ENCODE peak calls at places on chromosomes 4 and X, in seven cellular contexts. One of them, this sample, is unnamed.

GRCh38 chr4:54737421-54737820 is 79.7 kb downstream of the KIT start:
- DNase-seq in HepG2: no peak
- DNase-seq in K562: no peak
- DNase-seq in GM12878: no peak
- DNase-seq in H1: no peak
- DNase-seq in SK-N-SH: no peak
- DNase-seq in HCT116: no peak
- DNase-seq in this sample: no peak

GRCh38 chr4:102295153-102295862 is 50.0 kb downstream of the SLC39A8 start:
- DNase-seq in HepG2: no peak
- DNase-seq in GM12878: no peak
- DNase-seq in SK-N-SH: no peak
- DNase-seq in H1: no peak
- DNase-seq in HCT116: no peak
- DNase-seq in K562: no peak
- DNase-seq in this sample: no peak

GRCh38 chr4:121155893-121156292 is 8.2 kb downstream of the TNIP3 start:
- DNase-seq in SK-N-SH: peak; percentile 4
- DNase-seq in H1: no peak
- DNase-seq in HepG2: no peak
- DNase-seq in HCT116: no peak
- DNase-seq in K562: no peak
- DNase-seq in GM12878: no peak
- DNase-seq in this sample: no peak

GRCh38 chr4:40325406-40326019 is 9.6 kb upstream of the CHRNA9 start:
- DNase-seq in K562: peak; percentile 76
- DNase-seq in SK-N-SH: peak; percentile 67
- DNase-seq in GM12878: no peak
- DNase-seq in H1: no peak
- DNase-seq in HCT116: peak; percentile 58
- DNase-seq in HepG2: peak; percentile 54
- DNase-seq in this sample: peak; percentile 66

GRCh38 chr4:40413396-40413795 is 78.3 kb downstream of the CHRNA9 start:
- DNase-seq in GM12878: no peak
- DNase-seq in HepG2: no peak
- DNase-seq in H1: no peak
- DNase-seq in K562: no peak
- DNase-seq in HCT116: no peak
- DNase-seq in SK-N-SH: no peak
- DNase-seq in this sample: no peak

GRCh38 chr4:814312-814850 is 11.5 kb downstream of the CPLX1 start:
- DNase-seq in GM12878: no peak
- DNase-seq in SK-N-SH: no peak
- DNase-seq in K562: no peak
- DNase-seq in HCT116: no peak
- DNase-seq in H1: no peak
- DNase-seq in HepG2: no peak
- DNase-seq in this sample: no peak

GRCh38 chrX:119343856-119344255 is 55.3 kb upstream of the SLC25A43 start:
- DNase-seq in K562: no peak
- DNase-seq in HCT116: no peak
- DNase-seq in GM12878: no peak
- DNase-seq in H1: no peak
- DNase-seq in SK-N-SH: no peak
- DNase-seq in HepG2: no peak
- DNase-seq in this sample: peak; percentile 7

GRCh38 chr4:153467154-153467896 is 1.2 kb downstream of the TMEM131L start:
- DNase-seq in HepG2: peak; percentile 52
- DNase-seq in GM12878: peak; percentile 88
- DNase-seq in H1: peak; percentile 79
- DNase-seq in SK-N-SH: peak; percentile 54
- DNase-seq in K562: peak; percentile 66
- DNase-seq in HCT116: peak; percentile 39
- DNase-seq in this sample: peak; percentile 80

GRCh38 chr4:32700838-32701237 is 1980.7 kb downstream of the PCDH7 start:
- DNase-seq in HepG2: peak; percentile 81
- DNase-seq in GM12878: no peak
- DNase-seq in HCT116: no peak
- DNase-seq in H1: no peak
- DNase-seq in K562: no peak
- DNase-seq in SK-N-SH: no peak
- DNase-seq in this sample: no peak
- TF ChIP-seq JUND in HepG2: no peak
- TF ChIP-seq JUND in GM12878: no peak
- TF ChIP-seq JUND in HCT116: no peak
- TF ChIP-seq JUND in H1: no peak
- TF ChIP-seq JUND in K562: no peak
- TF ChIP-seq JUND in SK-N-SH: no peak
- TF ChIP-seq JUND in this sample: no peak

GRCh38 chr4:173801876-173802713 is 272.1 kb upstream of the HAND2 start:
- DNase-seq in HCT116: no peak
- DNase-seq in K562: no peak
- DNase-seq in HepG2: no peak
- DNase-seq in GM12878: no peak
- DNase-seq in SK-N-SH: no peak
- DNase-seq in H1: no peak
- DNase-seq in this sample: no peak

GRCh38 chr4:173805884-173806283 is 275.9 kb upstream of the HAND2 start:
- DNase-seq in SK-N-SH: no peak
- DNase-seq in K562: no peak
- DNase-seq in HCT116: no peak
- DNase-seq in H1: no peak
- DNase-seq in GM12878: no peak
- DNase-seq in HepG2: no peak
- DNase-seq in this sample: no peak

GRCh38 chr4:173801361-173801760 is 271.3 kb upstream of the HAND2 start:
- DNase-seq in K562: no peak
- DNase-seq in SK-N-SH: no peak
- DNase-seq in H1: no peak
- DNase-seq in GM12878: no peak
- DNase-seq in HepG2: no peak
- DNase-seq in HCT116: no peak
- DNase-seq in this sample: no peak

GRCh38 chr4:173802714-173803022 is 272.6 kb upstream of the HAND2 start:
- DNase-seq in HCT116: no peak
- DNase-seq in SK-N-SH: no peak
- DNase-seq in GM12878: no peak
- DNase-seq in H1: no peak
- DNase-seq in HepG2: no peak
- DNase-seq in K562: no peak
- DNase-seq in this sample: no peak

GRCh38 chr4:173807347-173807746 is 277.3 kb upstream of the HAND2 start:
- DNase-seq in H1: no peak
- DNase-seq in GM12878: no peak
- DNase-seq in HepG2: no peak
- DNase-seq in K562: no peak
- DNase-seq in SK-N-SH: no peak
- DNase-seq in HCT116: no peak
- DNase-seq in this sample: no peak
- TF ChIP-seq JUND in H1: no peak
- TF ChIP-seq JUND in GM12878: no peak
- TF ChIP-seq JUND in HepG2: no peak
- TF ChIP-seq JUND in K562: no peak
- TF ChIP-seq JUND in SK-N-SH: no peak
- TF ChIP-seq JUND in HCT116: no peak
- TF ChIP-seq JUND in this sample: no peak

GRCh38 chr4:95068818-95069478 is 311.2 kb downstream of the BMPR1B start:
- DNase-seq in HCT116: no peak
- DNase-seq in HepG2: no peak
- DNase-seq in GM12878: no peak
- DNase-seq in K562: no peak
- DNase-seq in H1: no peak
- DNase-seq in SK-N-SH: no peak
- DNase-seq in this sample: no peak

GRCh38 chr4:95068401-95068800 is 310.6 kb downstream of the BMPR1B start:
- DNase-seq in K562: no peak
- DNase-seq in HepG2: no peak
- DNase-seq in SK-N-SH: no peak
- DNase-seq in GM12878: no peak
- DNase-seq in H1: no peak
- DNase-seq in HCT116: no peak
- DNase-seq in this sample: no peak

GRCh38 chr4:95061220-95061619 is 303.5 kb downstream of the BMPR1B start:
- DNase-seq in H1: no peak
- DNase-seq in K562: no peak
- DNase-seq in HepG2: no peak
- DNase-seq in HCT116: no peak
- DNase-seq in SK-N-SH: no peak
- DNase-seq in GM12878: no peak
- DNase-seq in this sample: no peak

DNA sequence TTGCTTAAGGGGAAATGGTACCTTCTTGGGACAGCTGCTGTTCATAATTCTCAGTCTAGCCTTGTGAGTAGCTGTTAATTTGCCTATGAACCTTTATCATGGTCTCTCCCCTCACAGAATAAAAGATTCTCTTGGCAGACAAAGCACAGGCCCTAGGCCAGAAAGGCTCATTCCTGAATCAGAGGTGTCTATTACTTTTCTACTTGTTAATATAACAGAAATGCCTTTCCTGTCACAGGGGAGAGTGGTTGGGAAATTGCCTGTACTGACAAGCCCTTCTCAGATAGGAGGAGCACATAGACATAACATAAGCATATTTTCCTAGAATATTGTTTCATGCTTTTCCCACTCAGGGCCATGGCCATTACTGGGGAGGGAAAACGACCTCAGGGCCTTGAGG is 308.3 kb downstream of the BMPR1B start:
- DNase-seq in H1: no peak
- DNase-seq in HCT116: no peak
- DNase-seq in K562: no peak
- DNase-seq in HepG2: no peak
- DNase-seq in SK-N-SH: no peak
- DNase-seq in GM12878: no peak
- DNase-seq in this sample: no peak
- TF ChIP-seq JUND in H1: no peak
- TF ChIP-seq JUND in HCT116: no peak
- TF ChIP-seq JUND in K562: no peak
- TF ChIP-seq JUND in HepG2: no peak
- TF ChIP-seq JUND in SK-N-SH: no peak
- TF ChIP-seq JUND in GM12878: no peak
- TF ChIP-seq JUND in this sample: no peak

GRCh38 chrX:108415891-108416290 is 22.3 kb downstream of the COL4A6 start:
- DNase-seq in HCT116: no peak
- DNase-seq in GM12878: no peak
- DNase-seq in K562: no peak
- DNase-seq in H1: no peak
- DNase-seq in HepG2: no peak
- DNase-seq in SK-N-SH: no peak
- DNase-seq in this sample: no peak
- TF ChIP-seq JUND in HCT116: no peak
- TF ChIP-seq JUND in GM12878: no peak
- TF ChIP-seq JUND in K562: no peak
- TF ChIP-seq JUND in H1: no peak
- TF ChIP-seq JUND in HepG2: no peak
- TF ChIP-seq JUND in SK-N-SH: no peak
- TF ChIP-seq JUND in this sample: no peak

GRCh38 chrX:72127332-72127731 is 4.4 kb downstream of the RTL5 start:
- DNase-seq in GM12878: no peak
- DNase-seq in HCT116: no peak
- DNase-seq in K562: no peak
- DNase-seq in HepG2: no peak
- DNase-seq in SK-N-SH: no peak
- DNase-seq in H1: no peak
- DNase-seq in this sample: no peak

GRCh38 chrX:72130156-72130761 is 1.5 kb downstream of the RTL5 start:
- DNase-seq in HepG2: no peak
- DNase-seq in GM12878: no peak
- DNase-seq in HCT116: no peak
- DNase-seq in SK-N-SH: no peak
- DNase-seq in H1: no peak
- DNase-seq in K562: no peak
- DNase-seq in this sample: no peak

GRCh38 chrX:72128183-72128834 is 3.4 kb downstream of the RTL5 start:
- DNase-seq in HepG2: no peak
- DNase-seq in SK-N-SH: no peak
- DNase-seq in GM12878: no peak
- DNase-seq in H1: no peak
- DNase-seq in HCT116: no peak
- DNase-seq in K562: no peak
- DNase-seq in this sample: no peak

GRCh38 chrX:72129661-72130060 is 2.1 kb downstream of the RTL5 start:
- DNase-seq in HCT116: no peak
- DNase-seq in GM12878: no peak
- DNase-seq in HepG2: no peak
- DNase-seq in H1: no peak
- DNase-seq in SK-N-SH: no peak
- DNase-seq in K562: no peak
- DNase-seq in this sample: no peak

GRCh38 chrX:72128881-72129280 is 2.8 kb downstream of the RTL5 start:
- DNase-seq in HCT116: no peak
- DNase-seq in K562: peak; percentile 12
- DNase-seq in SK-N-SH: peak; percentile 49
- DNase-seq in GM12878: no peak
- DNase-seq in H1: peak; percentile 57
- DNase-seq in HepG2: peak; percentile 0
- DNase-seq in this sample: no peak
- TF ChIP-seq JUND in HCT116: no peak
- TF ChIP-seq JUND in K562: no peak
- TF ChIP-seq JUND in SK-N-SH: no peak
- TF ChIP-seq JUND in GM12878: no peak
- TF ChIP-seq JUND in H1: no peak
- TF ChIP-seq JUND in HepG2: no peak
- TF ChIP-seq JUND in this sample: no peak